ENCODE peak calls at places on chromosomes 11 and 22, in six cellular contexts. V is body of pancreas; J is colonic mucosa; W is activated naive CD4-positive, alpha-beta T cell treated with Interleukin-2 at 50 U/mL for 16 hours; A is Caco-2; R is EL. U is an unnamed sample.

GRCh38 chr11:118435233-118435892 is 929 bp upstream of the KMT2A start:
- DNase-seq in V (peak), J (peak), A (peak), R (peak), W (peak), U (peak)

GRCh38 chr11:70470127-70470526 is 71.8 kb downstream of the CTTN start:
- DNase-seq in V (no peak), W (no peak), J (no peak), A (no peak), R (no peak), U (no peak)

GRCh38 chr11:65437436-65438227 is 15.0 kb downstream of the NEAT1 start:
- DNase-seq in V (no peak), R (peak), A (no peak), W (no peak), J (no peak), U (peak)

GRCh38 chr11:2799881-2800654 is 85.5 kb downstream of the CDKN1C start:
- DNase-seq in W (no peak), R (no peak), V (peak), A (no peak), J (peak), U (peak)

GRCh38 chr11:66727883-66728759 is 895 bp downstream of the SPTBN2 start:
- DNase-seq in R (no peak), W (no peak), A (peak), V (no peak), J (no peak), U (peak)

GRCh38 chr11:57363131-57363530 is 17.8 kb downstream of the PRG3 start:
- DNase-seq in R (no peak), J (no peak), W (no peak), A (no peak), V (no peak), U (no peak)

GRCh38 chr11:115869780-115870431 is 365.7 kb upstream of the CADM1 start:
- DNase-seq in W (no peak), A (peak), R (no peak), V (no peak), J (no peak), U (no peak)

GRCh38 chr11:27404427-27404826 is 41.4 kb upstream of the CCDC34 start:
- DNase-seq in A (no peak), R (no peak), J (no peak), V (no peak), W (no peak), U (peak)

GRCh38 chr22:49966716-49967332 is 6.3 kb downstream of the PIM3 start:
- DNase-seq in V (peak), R (no peak), J (peak), W (peak), A (no peak), U (peak)

GRCh38 chr11:64032050-64032449 is 3.7 kb upstream of the FLRT1 start:
- DNase-seq in W (no peak), V (no peak), A (no peak), R (peak), J (no peak), U (no peak)

GRCh38 chr11:77560605-77561004 is 29.1 kb upstream of the AQP11 start:
- DNase-seq in A (peak), V (no peak), W (no peak), R (peak), J (no peak), U (no peak)

GRCh38 chr11:96235725-96236124 is 107.3 kb downstream of the MAML2 start:
- DNase-seq in V (no peak), W (peak), J (no peak), R (peak), A (no peak), U (no peak)

GRCh38 chr11:13883042-13883441 is 79.5 kb upstream of the SPON1 start:
- DNase-seq in A (no peak), J (peak), W (no peak), V (no peak), R (no peak), U (no peak)

GRCh38 chr11:94958118-94958517 is 15.2 kb downstream of the CWC15 start:
- DNase-seq in A (no peak), R (peak), W (no peak), V (no peak), J (no peak), U (no peak)

GRCh38 chr11:8127442-8127841 is 41.4 kb downstream of the RIC3 start:
- DNase-seq in W (no peak), J (no peak), V (no peak), R (no peak), A (no peak), U (no peak)

GRCh38 chr22:44775862-44776261 is 23.5 kb downstream of the ARHGAP8 start:
- DNase-seq in W (no peak), R (no peak), J (no peak), A (no peak), V (no peak), U (no peak)